ENCODE peak calls at places on chromosomes 6 and 20, in ten cellular contexts. D, N, C, J, U, O, H, T, Y and F are unnamed samples.

GRCh38 chr20:52747736-52748135 is 224.4 kb upstream of the TSHZ2 start:
- DNase-seq in O (peak; percentile 18), H (peak; percentile 16), C (no peak), U (peak; percentile 3), J (no peak), N (no peak), Y (peak; percentile 13), T (no peak), D (no peak), F (no peak)

GRCh38 chr6:134374486-134374885 is 56.6 kb upstream of the SGK1 start:
- DNase-seq in Y (no peak), U (peak; percentile 27), C (peak; percentile 10), T (no peak), O (no peak), N (no peak), H (no peak), J (peak; percentile 85), D (no peak), F (no peak)

GRCh38 chr6:131840936-131841583 is 33.2 kb downstream of the ENPP1 start:
- DNase-seq in D (peak; percentile 40), T (no peak), J (no peak), Y (no peak), H (no peak), N (no peak), U (no peak), O (no peak), C (no peak), F (no peak)

GRCh38 chr20:32672982-32673727 is 586 bp downstream of the C20orf203 start:
- DNase-seq in J (no peak), Y (no peak), C (no peak), D (no peak), H (peak; percentile 32), N (peak; percentile 29), U (no peak), T (no peak), O (no peak), F (no peak)

GRCh38 chr20:20731945-20732296 is 19.5 kb upstream of the RALGAPA2 start:
- DNase-seq in U (no peak), J (peak; percentile 60), T (peak; percentile 9), D (no peak), N (no peak), Y (no peak), H (no peak), O (peak; percentile 43), C (no peak), F (no peak)

GRCh38 chr6:4008324-4009047 is 70.5 kb downstream of the FAM217A start:
- DNase-seq in T (no peak), O (peak; percentile 72), D (peak; percentile 52), C (peak; percentile 89), Y (no peak), U (peak; percentile 87), N (no peak), H (no peak), J (peak; percentile 92), F (no peak)

GRCh38 chr6:51213806-51214205 is 395.1 kb downstream of the TFAP2B start:
- DNase-seq in Y (peak; percentile 25), O (no peak), T (no peak), J (no peak), U (no peak), C (no peak), D (no peak), N (no peak), H (no peak), F (no peak)

GRCh38 chr20:58717278-58718091 is 24.9 kb downstream of the NPEPL1 start:
- DNase-seq in N (no peak), D (no peak), U (no peak), H (no peak), J (no peak), T (peak; percentile 12), O (no peak), Y (no peak), C (no peak), F (no peak)

GRCh38 chr6:33630014-33630413 is 8.9 kb downstream of the ITPR3 start:
- DNase-seq in D (no peak), N (peak; percentile 36), T (no peak), C (no peak), Y (no peak), O (no peak), U (no peak), J (no peak), H (no peak), F (no peak)

GRCh38 chr20:59019217-59019616 is at the start of gene TUBB1:
- DNase-seq in Y (no peak), J (no peak), N (no peak), U (no peak), D (no peak), C (no peak), O (no peak), T (no peak), H (no peak), F (no peak)

GRCh38 chr20:38601216-38602184 is at the start of gene ARHGAP40:
- DNase-seq in U (no peak), T (no peak), N (no peak), O (no peak), Y (peak; percentile 49), C (peak; percentile 11), H (no peak), J (no peak), D (no peak), F (peak; percentile 17)

GRCh38 chr20:44357555-44358130 is 2.1 kb downstream of the HNF4A start:
- DNase-seq in C (no peak), Y (no peak), H (no peak), U (no peak), T (no peak), J (no peak), N (no peak), O (no peak), D (no peak), F (no peak)

GRCh38 chr20:13231031-13231752 is 10.1 kb downstream of the ISM1 start:
- DNase-seq in J (peak; percentile 9), U (no peak), D (peak; percentile 85), N (peak; percentile 26), O (peak; percentile 32), H (no peak), Y (no peak), T (no peak), C (peak; percentile 2), F (no peak)

GRCh38 chr20:25738198-25738597 is 41.5 kb upstream of the ZNF337 start:
- DNase-seq in Y (no peak), D (no peak), J (peak; percentile 61), T (no peak), O (no peak), H (no peak), C (peak; percentile 71), U (no peak), N (no peak), F (no peak)

GRCh38 chr6:73898599-73898998 is 202.6 kb downstream of the CD109 start:
- DNase-seq in O (no peak), C (no peak), J (peak; percentile 43), Y (no peak), U (no peak), T (no peak), N (no peak), H (no peak), D (no peak), F (no peak)

GRCh38 chr6:112343375-112343774 is 3.8 kb upstream of the RFPL4B start:
- DNase-seq in C (no peak), N (no peak), T (no peak), U (no peak), D (no peak), O (no peak), Y (no peak), H (peak; percentile 55), J (no peak), F (no peak)

GRCh38 chr6:162337412-162337811 is 390.2 kb downstream of the PRKN start:
- DNase-seq in J (no peak), Y (no peak), D (no peak), T (no peak), O (no peak), C (no peak), N (no peak), U (no peak), H (no peak), F (no peak)

GRCh38 chr6:119368917-119369316 is 19.4 kb upstream of the MAN1A1 start:
- DNase-seq in J (no peak), D (no peak), O (no peak), T (no peak), N (no peak), U (no peak), H (no peak), Y (no peak), C (no peak), F (no peak)

GRCh38 chr6:166422201-166422940 is 39.6 kb upstream of the MPC1 start:
- DNase-seq in Y (no peak), O (no peak), J (no peak), T (no peak), D (no peak), C (no peak), U (no peak), H (no peak), N (no peak), F (no peak)

GRCh38 chr6:126034671-126035070 is 48.3 kb downstream of the TRMT11 start:
- DNase-seq in T (no peak), C (no peak), O (no peak), Y (no peak), N (no peak), H (no peak), U (no peak), D (no peak), J (no peak), F (no peak)

GRCh38 chr20:46743088-46743487 is 33.6 kb downstream of the SLC2A10 start:
- DNase-seq in H (no peak), Y (no peak), C (no peak), U (no peak), J (no peak), O (no peak), D (no peak), T (no peak), N (no peak), F (no peak)

GRCh38 chr6:113385020-113385431 is 472.1 kb upstream of the MARCKS start:
- DNase-seq in J (peak; percentile 68), C (peak; percentile 23), N (no peak), H (no peak), U (no peak), D (peak; percentile 6), O (no peak), Y (no peak), T (no peak), F (no peak)

GRCh38 chr6:168823397-168824020 is 382.5 kb downstream of the SMOC2 start:
- DNase-seq in U (no peak), J (no peak), T (no peak), C (no peak), D (no peak), Y (peak; percentile 33), H (no peak), N (no peak), O (no peak), F (no peak)

GRCh38 chr6:43709654-43710303 is 22.2 kb upstream of the MRPS18A start:
- DNase-seq in H (no peak), O (no peak), J (no peak), N (no peak), Y (no peak), T (no peak), C (no peak), U (no peak), D (no peak), F (no peak)